ENCODE peak calls at places on chromosomes 11 and 22, in ten cellular contexts. I, J, E, H, Y, Q, Z, A, R and T are unnamed samples.
A peak's percentile ranks its signal among the peaks of the same experiment; 100 is the strongest.

GRCh38 chr22:48021946-48022345 is 1259.5 kb downstream of the TBC1D22A start:
- DNase-seq in I (no peak), J (no peak), E (no peak), H (no peak), Y (no peak), Q (no peak), Z (no peak), A (no peak), R (peak; percentile 97), T (no peak)

GRCh38 chr22:27466229-27466628 is 335.3 kb downstream of the MN1 start:
- DNase-seq in I (no peak), J (no peak), E (no peak), H (no peak), Y (no peak), Q (no peak), Z (no peak), A (no peak), R (no peak), T (no peak)

GRCh38 chr11:130873766-130874165 is 42.5 kb downstream of the SNX19 start:
- DNase-seq in I (peak; percentile 6), J (no peak), E (no peak), H (no peak), Y (no peak), Q (no peak), Z (no peak), A (no peak), R (no peak), T (no peak)

GRCh38 chr11:36126703-36127102 is 162.5 kb downstream of the COMMD9 start:
- DNase-seq in I (no peak), J (no peak), E (no peak), H (no peak), Y (no peak), Q (no peak), Z (no peak), A (no peak), R (no peak), T (no peak)

GRCh38 chr22:23742505-23743264 is 8.2 kb downstream of the ZNF70 start:
- DNase-seq in I (no peak), J (no peak), E (no peak), H (no peak), Y (no peak), Q (no peak), Z (no peak), A (no peak), R (no peak), T (no peak)

GRCh38 chr11:38019072-38019775 is 1421.2 kb upstream of the RAG2 start:
- DNase-seq in I (no peak), J (no peak), E (no peak), H (no peak), Y (no peak), Q (no peak), Z (no peak), A (no peak), R (no peak), T (no peak)

GRCh38 chr22:24060375-24060788 is 49.3 kb downstream of the CABIN1 start:
- DNase-seq in I (peak; percentile 64), J (peak; percentile 45), E (peak; percentile 17), H (no peak), Y (no peak), Q (no peak), Z (peak; percentile 38), A (no peak), R (no peak), T (no peak)

GRCh38 chr11:79439893-79440450 is 858 bp downstream of the TENM4 start:
- DNase-seq in I (no peak), J (no peak), E (no peak), H (no peak), Y (no peak), Q (peak; percentile 23), Z (no peak), A (peak; percentile 67), R (peak; percentile 66), T (peak; percentile 51)

GRCh38 chr11:31921066-31921465 is 109.9 kb upstream of the PAX6 start:
- DNase-seq in I (no peak), J (no peak), E (no peak), H (no peak), Y (no peak), Q (no peak), Z (no peak), A (no peak), R (no peak), T (no peak)

GRCh38 chr22:25095869-25096268 is 103.8 kb upstream of the CRYBB3 start:
- DNase-seq in I (no peak), J (no peak), E (no peak), H (no peak), Y (no peak), Q (no peak), Z (no peak), A (no peak), R (no peak), T (no peak)

GRCh38 chr22:46058591-46059519 is 81.9 kb upstream of the WNT7B start:
- DNase-seq in I (no peak), J (peak; percentile 25), E (no peak), H (no peak), Y (no peak), Q (peak; percentile 43), Z (peak; percentile 3), A (peak; percentile 66), R (peak; percentile 65), T (peak; percentile 28)

GRCh38 chr11:114251797-114252327 is 44.3 kb upstream of the NNMT start:
- DNase-seq in I (no peak), J (no peak), E (no peak), H (no peak), Y (no peak), Q (no peak), Z (no peak), A (no peak), R (no peak), T (no peak)

GRCh38 chr11:34192481-34193401 is 87.3 kb downstream of the NAT10 start:
- DNase-seq in I (peak; percentile 83), J (peak; percentile 45), E (no peak), H (no peak), Y (no peak), Q (peak; percentile 85), Z (peak; percentile 15), A (no peak), R (peak; percentile 84), T (no peak)

GRCh38 chr11:68470304-68470811 is 9.8 kb downstream of the PPP6R3 start:
- DNase-seq in I (no peak), J (no peak), E (no peak), H (no peak), Y (no peak), Q (no peak), Z (no peak), A (no peak), R (peak; percentile 90), T (no peak)

GRCh38 chr11:118227865-118228785 is 3.3 kb upstream of the JAML start:
- DNase-seq in I (no peak), J (no peak), E (no peak), H (no peak), Y (no peak), Q (no peak), Z (no peak), A (no peak), R (no peak), T (no peak)

GRCh38 chr11:17277024-17277584 is 565 bp downstream of the NUCB2 start:
- DNase-seq in I (peak; percentile 16), J (no peak), E (peak; percentile 70), H (peak; percentile 33), Y (no peak), Q (no peak), Z (no peak), A (no peak), R (peak; percentile 56), T (no peak)

GRCh38 chr11:71364176-71364671 is 84.0 kb downstream of the DHCR7 start:
- DNase-seq in I (no peak), J (no peak), E (no peak), H (no peak), Y (no peak), Q (no peak), Z (peak; percentile 12), A (no peak), R (peak; percentile 88), T (no peak)

GRCh38 chr11:43921561-43922294 is 20.7 kb upstream of the C11orf96 start:
- DNase-seq in I (no peak), J (no peak), E (no peak), H (no peak), Y (no peak), Q (no peak), Z (no peak), A (no peak), R (peak; percentile 95), T (no peak)

GRCh38 chr22:24429411-24430365 is 2.3 kb downstream of the ADORA2A start:
- DNase-seq in I (no peak), J (peak; percentile 84), E (peak; percentile 46), H (peak; percentile 68), Y (peak; percentile 61), Q (no peak), Z (no peak), A (peak; percentile 69), R (peak; percentile 72), T (peak; percentile 70)

GRCh38 chr22:46845281-46846153 is 83.1 kb downstream of the TBC1D22A start:
- DNase-seq in I (no peak), J (no peak), E (no peak), H (no peak), Y (no peak), Q (no peak), Z (no peak), A (no peak), R (no peak), T (no peak)

GRCh38 chr11:62501432-62501891 is 45.1 kb downstream of the AHNAK start:
- DNase-seq in I (no peak), J (peak; percentile 55), E (no peak), H (no peak), Y (no peak), Q (no peak), Z (peak; percentile 28), A (no peak), R (peak; percentile 9), T (peak; percentile 81)

GRCh38 chr22:50269573-50270301 is 443 bp downstream of the MAPK11 start:
- DNase-seq in I (no peak), J (no peak), E (no peak), H (no peak), Y (no peak), Q (peak; percentile 60), Z (no peak), A (no peak), R (no peak), T (no peak)

GRCh38 chr11:118343981-118344521 is at the start of gene CD3G:
- DNase-seq in I (no peak), J (peak; percentile 26), E (peak; percentile 78), H (peak; percentile 71), Y (peak; percentile 72), Q (no peak), Z (no peak), A (no peak), R (no peak), T (no peak)

GRCh38 chr22:23566716-23567475 is 13.2 kb downstream of the IGLL1 start:
- DNase-seq in I (no peak), J (no peak), E (no peak), H (no peak), Y (no peak), Q (no peak), Z (no peak), A (no peak), R (no peak), T (no peak)

GRCh38 chr11:64037027-64037633 is 1.4 kb downstream of the FLRT1 start:
- DNase-seq in I (no peak), J (no peak), E (no peak), H (no peak), Y (no peak), Q (no peak), Z (no peak), A (no peak), R (no peak), T (no peak)